ENCODE peak calls at places on chromosomes 2 and 18, in four cellular contexts. One of them, this sample, is unnamed.

GRCh38 chr2:146820672-146821071 is 1024.2 kb upstream of the ACVR2A start:
- DNase-seq in K562: no peak
- DNase-seq in HCT116: no peak
- DNase-seq in HepG2: no peak
- DNase-seq in this sample: no peak

GRCh38 chr18:23669804-23670203 is 7.1 kb upstream of the ANKRD29 start:
- DNase-seq in HCT116: no peak
- DNase-seq in HepG2: no peak
- DNase-seq in K562: no peak
- DNase-seq in this sample: no peak

GRCh38 chr2:71336802-71337201 is 5.2 kb downstream of the ZNF638 start:
- DNase-seq in K562: no peak
- DNase-seq in HepG2: no peak
- DNase-seq in HCT116: no peak
- DNase-seq in this sample: no peak

GRCh38 chr2:190023860-190024259 is 38.7 kb downstream of the MSTN start:
- DNase-seq in HCT116: peak
- DNase-seq in HepG2: peak
- DNase-seq in K562: peak
- DNase-seq in this sample: peak

GRCh38 chr18:58756596-58757240 is 85.5 kb downstream of the MALT1 start:
- DNase-seq in HepG2: no peak
- DNase-seq in HCT116: no peak
- DNase-seq in K562: no peak
- DNase-seq in this sample: no peak

GRCh38 chr2:55399815-55400214 is 19.8 kb downstream of the CCDC88A start:
- DNase-seq in HCT116: no peak
- DNase-seq in HepG2: no peak
- DNase-seq in K562: no peak
- DNase-seq in this sample: no peak

GRCh38 chr2:190938761-190939335 is 58.2 kb downstream of the GLS start:
- DNase-seq in HCT116: no peak
- DNase-seq in HepG2: no peak
- DNase-seq in K562: no peak
- DNase-seq in this sample: no peak

GRCh38 chr2:111972955-111973565 is 74.7 kb downstream of the MERTK start:
- DNase-seq in K562: no peak
- DNase-seq in HepG2: no peak
- DNase-seq in HCT116: no peak
- DNase-seq in this sample: no peak

GRCh38 chr2:173880561-173880960 is 84.6 kb downstream of the SP3 start:
- DNase-seq in HCT116: no peak
- DNase-seq in HepG2: no peak
- DNase-seq in K562: no peak
- DNase-seq in this sample: no peak

GRCh38 chr2:59585657-59586056 is 967.8 kb downstream of the BCL11A start:
- DNase-seq in K562: no peak
- DNase-seq in HepG2: no peak
- DNase-seq in HCT116: no peak
- DNase-seq in this sample: no peak

GRCh38 chr2:62016957-62017356 is 111.5 kb downstream of the COMMD1 start:
- DNase-seq in HCT116: no peak
- DNase-seq in K562: no peak
- DNase-seq in HepG2: no peak
- DNase-seq in this sample: no peak

GRCh38 chr2:240855670-240856069 is 13.0 kb upstream of the AGXT start:
- DNase-seq in K562: no peak
- DNase-seq in HCT116: no peak
- DNase-seq in HepG2: no peak
- DNase-seq in this sample: no peak

GRCh38 chr2:64243081-64244048 is 99.1 kb upstream of the PELI1 start:
- DNase-seq in K562: no peak
- DNase-seq in HCT116: no peak
- DNase-seq in HepG2: no peak
- DNase-seq in this sample: no peak

GRCh38 chr2:170771049-170771937 is 1.1 kb downstream of the ERICH2 start:
- DNase-seq in HepG2: peak
- DNase-seq in HCT116: peak
- DNase-seq in K562: peak
- DNase-seq in this sample: no peak

GRCh38 chr2:84429328-84429727 is 29.8 kb downstream of the SUCLG1 start:
- DNase-seq in K562: no peak
- DNase-seq in HepG2: no peak
- DNase-seq in HCT116: no peak
- DNase-seq in this sample: no peak

GRCh38 chr2:149068996-149069888 is 30.7 kb downstream of the LYPD6B start:
- DNase-seq in HepG2: no peak
- DNase-seq in HCT116: no peak
- DNase-seq in K562: no peak
- DNase-seq in this sample: no peak

GRCh38 chr2:237354930-237355329 is 59.0 kb downstream of the COL6A3 start:
- DNase-seq in HepG2: no peak
- DNase-seq in K562: no peak
- DNase-seq in HCT116: no peak
- DNase-seq in this sample: no peak

GRCh38 chr2:231714639-231715498 is 6.5 kb downstream of the PTMA start:
- DNase-seq in HepG2: peak
- DNase-seq in HCT116: peak
- DNase-seq in K562: peak
- DNase-seq in this sample: no peak

GRCh38 chr2:144507441-144508161 is 12.3 kb downstream of the ZEB2 start:
- DNase-seq in HepG2: no peak
- DNase-seq in HCT116: no peak
- DNase-seq in K562: no peak
- DNase-seq in this sample: no peak

GRCh38 chr2:85681354-85681728 is 12.8 kb upstream of the GNLY start:
- DNase-seq in HCT116: no peak
- DNase-seq in K562: no peak
- DNase-seq in HepG2: no peak
- DNase-seq in this sample: no peak

GRCh38 chr2:160309585-160309984 is 109.5 kb upstream of the ITGB6 start:
- DNase-seq in HCT116: no peak
- DNase-seq in K562: no peak
- DNase-seq in HepG2: no peak
- DNase-seq in this sample: no peak

GRCh38 chr2:95057535-95058453 is 32.3 kb downstream of the MAL start:
- DNase-seq in HepG2: peak
- DNase-seq in K562: no peak
- DNase-seq in HCT116: no peak
- DNase-seq in this sample: no peak

GRCh38 chr18:23528580-23529472 is 25.5 kb downstream of the RMC1 start:
- DNase-seq in K562: peak
- DNase-seq in HCT116: no peak
- DNase-seq in HepG2: no peak
- DNase-seq in this sample: no peak

GRCh38 chr18:47204908-47205522 is 28.9 kb upstream of the IER3IP1 start:
- DNase-seq in K562: peak
- DNase-seq in HepG2: peak
- DNase-seq in HCT116: peak
- DNase-seq in this sample: no peak

GRCh38 chr18:8283901-8284585 is 325.2 kb upstream of the RAB12 start:
- DNase-seq in HepG2: peak
- DNase-seq in HCT116: no peak
- DNase-seq in K562: no peak
- DNase-seq in this sample: no peak

GRCh38 chr2:68741805-68742306 is 7.2 kb downstream of the ARHGAP25 start:
- DNase-seq in HCT116: no peak
- DNase-seq in HepG2: no peak
- DNase-seq in K562: no peak
- DNase-seq in this sample: no peak

GRCh38 chr2:176104338-176105077 is 2.6 kb upstream of the HOXD11 start:
- DNase-seq in HepG2: no peak
- DNase-seq in HCT116: no peak
- DNase-seq in K562: no peak
- DNase-seq in this sample: no peak

GRCh38 chr2:118387509-118387908 is 299.2 kb downstream of the INSIG2 start:
- DNase-seq in HepG2: no peak
- DNase-seq in HCT116: no peak
- DNase-seq in K562: no peak
- DNase-seq in this sample: no peak

GRCh38 chr18:74289137-74289536 is 2.6 kb downstream of the CYB5A start:
- DNase-seq in HCT116: no peak
- DNase-seq in K562: no peak
- DNase-seq in HepG2: no peak
- DNase-seq in this sample: no peak

DNA sequence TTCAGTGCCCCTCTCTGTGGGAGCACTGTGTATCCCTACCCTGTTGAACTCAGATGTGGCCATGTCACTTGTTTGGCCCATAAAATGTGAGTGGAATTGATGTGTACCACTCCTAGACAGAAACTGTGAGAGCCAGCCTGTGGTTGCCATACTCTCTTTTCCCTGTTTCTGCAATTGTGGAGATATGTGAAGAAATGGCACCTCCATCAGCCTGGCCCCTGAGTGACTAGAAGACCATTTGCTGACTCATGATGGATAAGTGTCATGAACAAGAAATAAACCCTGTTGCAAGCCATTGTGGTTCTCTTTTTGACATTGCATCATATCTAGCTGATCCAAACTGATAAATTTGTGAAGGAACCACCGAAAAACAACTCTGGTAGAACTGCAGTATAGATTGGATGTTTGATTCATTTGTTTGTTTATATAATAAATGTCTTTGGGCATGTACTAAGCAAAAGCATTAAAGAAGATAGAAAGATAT is 214.5 kb upstream of the FBXO11 start:
- DNase-seq in HepG2: no peak
- DNase-seq in K562: peak
- DNase-seq in HCT116: no peak
- DNase-seq in this sample: no peak
- TF ChIP-seq TCF7L2 in HepG2: no peak
- TF ChIP-seq TCF7L2 in K562: no peak
- TF ChIP-seq TCF7L2 in HCT116: no peak
- TF ChIP-seq TCF7L2 in this sample: no peak

GRCh38 chr18:77173274-77174030 is 40.9 kb upstream of the MBP start:
- DNase-seq in HCT116: no peak
- DNase-seq in HepG2: no peak
- DNase-seq in K562: no peak
- DNase-seq in this sample: no peak

GRCh38 chr18:77177009-77177408 is 44.4 kb upstream of the MBP start:
- DNase-seq in HepG2: no peak
- DNase-seq in HCT116: no peak
- DNase-seq in K562: no peak
- DNase-seq in this sample: peak

GRCh38 chr18:77181950-77182707 is 49.5 kb upstream of the MBP start:
- DNase-seq in HepG2: no peak
- DNase-seq in HCT116: no peak
- DNase-seq in K562: no peak
- DNase-seq in this sample: no peak

GRCh38 chr18:77178559-77178958 is 46.0 kb upstream of the MBP start:
- DNase-seq in HCT116: no peak
- DNase-seq in HepG2: no peak
- DNase-seq in K562: no peak
- DNase-seq in this sample: no peak
- TF ChIP-seq TCF7L2 in HCT116: no peak
- TF ChIP-seq TCF7L2 in HepG2: no peak
- TF ChIP-seq TCF7L2 in K562: no peak
- TF ChIP-seq TCF7L2 in this sample: no peak

DNA sequence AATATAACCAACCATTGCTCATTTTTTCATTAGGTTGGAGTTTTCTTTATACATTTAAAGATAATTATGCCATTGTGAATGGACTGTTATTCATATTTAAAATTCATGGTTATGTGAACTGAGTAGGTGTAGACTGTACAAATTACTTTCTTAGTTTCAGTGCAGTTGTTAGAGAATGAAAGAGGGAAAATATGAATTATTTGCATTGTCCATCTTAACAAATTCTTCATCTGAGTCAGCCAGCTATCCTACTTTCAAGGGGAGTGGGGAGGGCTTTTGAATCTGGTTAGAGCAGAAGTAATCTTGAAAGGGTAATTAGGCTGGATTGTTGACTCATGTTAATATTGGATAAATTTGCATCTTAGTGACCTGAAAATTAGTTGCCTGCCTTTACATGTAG is 212.0 kb downstream of the MCFD2 start:
- DNase-seq in K562: no peak
- DNase-seq in HCT116: no peak
- DNase-seq in HepG2: no peak
- DNase-seq in this sample: no peak
- TF ChIP-seq TCF7L2 in K562: no peak
- TF ChIP-seq TCF7L2 in HCT116: no peak
- TF ChIP-seq TCF7L2 in HepG2: no peak
- TF ChIP-seq TCF7L2 in this sample: no peak

GRCh38 chr2:239304533-239305221 is 96.1 kb downstream of the HDAC4 start:
- DNase-seq in HCT116: no peak
- DNase-seq in HepG2: no peak
- DNase-seq in K562: no peak
- DNase-seq in this sample: no peak

GRCh38 chr2:239302083-239302807 is 98.6 kb downstream of the HDAC4 start:
- DNase-seq in HepG2: no peak
- DNase-seq in K562: no peak
- DNase-seq in HCT116: no peak
- DNase-seq in this sample: no peak

GRCh38 chr2:239300871-239301742 is 99.7 kb downstream of the HDAC4 start:
- DNase-seq in K562: no peak
- DNase-seq in HepG2: no peak
- DNase-seq in HCT116: no peak
- DNase-seq in this sample: no peak

GRCh38 chr2:239303711-239304532 is 96.9 kb downstream of the HDAC4 start:
- DNase-seq in K562: no peak
- DNase-seq in HCT116: no peak
- DNase-seq in HepG2: no peak
- DNase-seq in this sample: no peak

DNA sequence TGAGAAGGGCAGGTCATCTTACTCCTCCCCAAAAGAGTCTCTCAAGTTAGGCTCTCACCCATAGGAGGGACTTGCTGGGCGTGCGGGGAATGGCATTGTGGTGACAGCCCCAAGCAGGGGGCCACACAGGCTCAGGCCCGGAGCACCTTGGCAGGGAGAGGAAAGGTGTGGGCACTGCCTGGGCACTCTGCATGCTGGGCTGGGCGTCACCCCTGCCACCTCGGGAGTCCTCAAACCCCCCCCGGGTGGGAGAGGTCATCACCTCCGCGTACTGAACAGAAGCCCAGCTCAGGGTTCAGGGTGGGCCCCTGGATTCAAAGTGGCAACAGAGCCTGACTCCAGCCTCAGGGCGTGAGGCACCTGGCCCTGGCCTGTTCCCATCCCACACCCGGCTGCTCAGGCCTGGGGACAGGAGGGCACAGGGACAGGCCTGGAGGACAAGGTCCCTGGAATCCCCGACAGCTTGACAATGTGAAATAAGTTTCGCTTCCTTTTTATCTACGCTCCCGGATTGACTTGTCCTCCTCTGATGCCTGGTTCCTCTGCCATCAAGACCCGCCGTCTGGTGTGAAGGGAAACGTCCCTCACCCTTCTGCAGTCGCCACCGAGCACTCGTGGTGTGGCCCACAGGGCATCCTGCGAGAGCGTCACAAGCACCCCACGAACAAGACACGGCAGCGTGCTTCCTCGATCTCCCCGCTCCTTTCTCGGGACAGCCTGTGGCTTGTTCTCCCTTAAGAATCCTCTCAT is 97.8 kb downstream of the HDAC4 start:
- DNase-seq in K562: no peak
- DNase-seq in HCT116: no peak
- DNase-seq in HepG2: no peak
- DNase-seq in this sample: no peak
- TF ChIP-seq TCF7L2 in K562: no peak
- TF ChIP-seq TCF7L2 in HCT116: no peak
- TF ChIP-seq TCF7L2 in HepG2: no peak
- TF ChIP-seq TCF7L2 in this sample: no peak

This sample was measured in Panc1.